ENCODE peak calls at places on chromosomes 12 and 14, in four cellular contexts. One of them, this sample, is unnamed.

GRCh38 chr12:125685885-125686284 is 620.6 kb downstream of the AACS start:
- DNase-seq in CD4-positive, alpha-beta T cell: no peak
- DNase-seq in upper lobe of right lung: no peak
- DNase-seq in OCI-LY7: no peak
- DNase-seq in this sample: no peak

GRCh38 chr12:53113307-53113706 is 10.0 kb downstream of the SOAT2 start:
- DNase-seq in OCI-LY7: no peak
- DNase-seq in upper lobe of right lung: no peak
- DNase-seq in CD4-positive, alpha-beta T cell: no peak
- DNase-seq in this sample: no peak

GRCh38 chr12:89370850-89371249 is 18.5 kb upstream of the DUSP6 start:
- DNase-seq in upper lobe of right lung: no peak
- DNase-seq in OCI-LY7: no peak
- DNase-seq in CD4-positive, alpha-beta T cell: no peak
- DNase-seq in this sample: no peak

GRCh38 chr12:113634982-113635381 is 163.3 kb upstream of the LHX5 start:
- DNase-seq in CD4-positive, alpha-beta T cell: no peak
- DNase-seq in upper lobe of right lung: no peak
- DNase-seq in OCI-LY7: no peak
- DNase-seq in this sample: no peak

GRCh38 chr12:48281811-48282210 is 68.9 kb downstream of the ZNF641 start:
- DNase-seq in OCI-LY7: no peak
- DNase-seq in upper lobe of right lung: no peak
- DNase-seq in CD4-positive, alpha-beta T cell: no peak
- DNase-seq in this sample: no peak

GRCh38 chr12:73361867-73362230 is 1089.7 kb downstream of the TRHDE start:
- DNase-seq in upper lobe of right lung: no peak
- DNase-seq in OCI-LY7: no peak
- DNase-seq in CD4-positive, alpha-beta T cell: no peak
- DNase-seq in this sample: no peak

GRCh38 chr14:90759370-90760054 is 56.7 kb downstream of the TTC7B start:
- DNase-seq in upper lobe of right lung: no peak
- DNase-seq in CD4-positive, alpha-beta T cell: no peak
- DNase-seq in OCI-LY7: peak; percentile 78
- DNase-seq in this sample: no peak

GRCh38 chr12:90816353-90817089 is 138.5 kb downstream of the CCER1 start:
- DNase-seq in OCI-LY7: no peak
- DNase-seq in upper lobe of right lung: no peak
- DNase-seq in CD4-positive, alpha-beta T cell: no peak
- DNase-seq in this sample: no peak

GRCh38 chr14:81004575-81004974 is 49.2 kb downstream of the TSHR start:
- DNase-seq in CD4-positive, alpha-beta T cell: no peak
- DNase-seq in OCI-LY7: no peak
- DNase-seq in upper lobe of right lung: no peak
- DNase-seq in this sample: no peak

GRCh38 chr12:106682594-106683234 is 91.8 kb upstream of the RIC8B start:
- DNase-seq in OCI-LY7: peak; percentile 20
- DNase-seq in CD4-positive, alpha-beta T cell: no peak
- DNase-seq in upper lobe of right lung: no peak
- DNase-seq in this sample: no peak

GRCh38 chr12:46266382-46266791 is 2.5 kb downstream of the SLC38A1 start:
- DNase-seq in upper lobe of right lung: no peak
- DNase-seq in CD4-positive, alpha-beta T cell: no peak
- DNase-seq in OCI-LY7: peak; percentile 42
- DNase-seq in this sample: no peak

GRCh38 chr12:113236539-113237354 is 15.5 kb downstream of the TPCN1 start:
- DNase-seq in OCI-LY7: no peak
- DNase-seq in upper lobe of right lung: no peak
- DNase-seq in CD4-positive, alpha-beta T cell: no peak
- DNase-seq in this sample: no peak

GRCh38 chr12:48996794-48997718 is 2.1 kb downstream of the DDN start:
- DNase-seq in upper lobe of right lung: peak; percentile 89
- DNase-seq in CD4-positive, alpha-beta T cell: no peak
- DNase-seq in OCI-LY7: peak; percentile 71
- DNase-seq in this sample: peak; percentile 82

GRCh38 chr14:31307198-31307597 is 99.6 kb upstream of the HECTD1 start:
- DNase-seq in OCI-LY7: no peak
- DNase-seq in CD4-positive, alpha-beta T cell: no peak
- DNase-seq in upper lobe of right lung: no peak
- DNase-seq in this sample: no peak

GRCh38 chr14:32300146-32300545 is 29.0 kb upstream of the AKAP6 start:
- DNase-seq in upper lobe of right lung: no peak
- DNase-seq in CD4-positive, alpha-beta T cell: no peak
- DNase-seq in OCI-LY7: no peak
- DNase-seq in this sample: no peak

GRCh38 chr12:64006211-64006610 is 161.7 kb downstream of the SRGAP1 start:
- DNase-seq in upper lobe of right lung: no peak
- DNase-seq in OCI-LY7: no peak
- DNase-seq in CD4-positive, alpha-beta T cell: no peak
- DNase-seq in this sample: no peak

GRCh38 chr12:57236925-57237652 is 7.6 kb downstream of the SHMT2 start:
- DNase-seq in upper lobe of right lung: no peak
- DNase-seq in CD4-positive, alpha-beta T cell: no peak
- DNase-seq in OCI-LY7: no peak
- DNase-seq in this sample: peak; percentile 8

GRCh38 chr14:103848720-103849077 is 1.3 kb upstream of the PPP1R13B start:
- DNase-seq in CD4-positive, alpha-beta T cell: no peak
- DNase-seq in upper lobe of right lung: no peak
- DNase-seq in OCI-LY7: no peak
- DNase-seq in this sample: no peak

GRCh38 chr12:52701281-52701680 is 2.0 kb downstream of the KRT77 start:
- DNase-seq in OCI-LY7: no peak
- DNase-seq in upper lobe of right lung: no peak
- DNase-seq in CD4-positive, alpha-beta T cell: no peak
- DNase-seq in this sample: no peak

GRCh38 chr14:58788655-58789054 is 150.9 kb downstream of the DACT1 start:
- DNase-seq in OCI-LY7: no peak
- DNase-seq in CD4-positive, alpha-beta T cell: no peak
- DNase-seq in upper lobe of right lung: no peak
- DNase-seq in this sample: no peak

GRCh38 chr12:22018860-22019259 is 27.2 kb upstream of the CMAS start:
- DNase-seq in upper lobe of right lung: no peak
- DNase-seq in OCI-LY7: no peak
- DNase-seq in CD4-positive, alpha-beta T cell: no peak
- DNase-seq in this sample: no peak

GRCh38 chr12:92747151-92747550 is 44.4 kb downstream of the PLEKHG7 start:
- DNase-seq in OCI-LY7: no peak
- DNase-seq in CD4-positive, alpha-beta T cell: no peak
- DNase-seq in upper lobe of right lung: no peak
- DNase-seq in this sample: no peak

GRCh38 chr12:116539361-116539771 is 19.8 kb upstream of the MAP1LC3B2 start:
- DNase-seq in CD4-positive, alpha-beta T cell: no peak
- DNase-seq in upper lobe of right lung: no peak
- DNase-seq in OCI-LY7: no peak
- DNase-seq in this sample: no peak

GRCh38 chr14:96054661-96055060 is 15.5 kb downstream of the C14orf132 start:
- DNase-seq in upper lobe of right lung: no peak
- DNase-seq in OCI-LY7: no peak
- DNase-seq in CD4-positive, alpha-beta T cell: no peak
- DNase-seq in this sample: no peak

GRCh38 chr12:91332305-91332704 is 149.7 kb upstream of the DCN start:
- DNase-seq in OCI-LY7: no peak
- DNase-seq in CD4-positive, alpha-beta T cell: no peak
- DNase-seq in upper lobe of right lung: no peak
- DNase-seq in this sample: no peak

GRCh38 chr12:47068539-47068938 is 10.9 kb upstream of the PCED1B start:
- DNase-seq in CD4-positive, alpha-beta T cell: no peak
- DNase-seq in OCI-LY7: no peak
- DNase-seq in upper lobe of right lung: no peak
- DNase-seq in this sample: no peak

GRCh38 chr12:110606253-110606611 is 7.7 kb upstream of the TCTN1 start:
- DNase-seq in OCI-LY7: no peak
- DNase-seq in CD4-positive, alpha-beta T cell: no peak
- DNase-seq in upper lobe of right lung: no peak
- DNase-seq in this sample: no peak

GRCh38 chr14:70622111-70622712 is 19.5 kb upstream of the TTC9 start:
- DNase-seq in CD4-positive, alpha-beta T cell: peak; percentile 51
- DNase-seq in upper lobe of right lung: no peak
- DNase-seq in OCI-LY7: peak; percentile 74
- DNase-seq in this sample: peak; percentile 68

GRCh38 chr14:54784657-54785056 is 118.0 kb downstream of the GCH1 start:
- DNase-seq in upper lobe of right lung: no peak
- DNase-seq in OCI-LY7: no peak
- DNase-seq in CD4-positive, alpha-beta T cell: no peak
- DNase-seq in this sample: no peak

GRCh38 chr12:15494329-15495046 is 172.2 kb downstream of the PTPRO start:
- DNase-seq in CD4-positive, alpha-beta T cell: no peak
- DNase-seq in OCI-LY7: no peak
- DNase-seq in upper lobe of right lung: no peak
- DNase-seq in this sample: no peak

GRCh38 chr12:105025890-105026289 is 39.8 kb downstream of the NOPCHAP1 start:
- DNase-seq in OCI-LY7: no peak
- DNase-seq in upper lobe of right lung: no peak
- DNase-seq in CD4-positive, alpha-beta T cell: no peak
- DNase-seq in this sample: no peak

GRCh38 chr12:124140889-124141550 is 153.9 kb upstream of the RFLNA start:
- DNase-seq in OCI-LY7: no peak
- DNase-seq in upper lobe of right lung: no peak
- DNase-seq in CD4-positive, alpha-beta T cell: no peak
- DNase-seq in this sample: no peak

GRCh38 chr14:79011091-79011919 is 841.1 kb downstream of the NRXN3 start:
- DNase-seq in CD4-positive, alpha-beta T cell: no peak
- DNase-seq in OCI-LY7: peak; percentile 44
- DNase-seq in upper lobe of right lung: no peak
- DNase-seq in this sample: peak; percentile 28

DNA sequence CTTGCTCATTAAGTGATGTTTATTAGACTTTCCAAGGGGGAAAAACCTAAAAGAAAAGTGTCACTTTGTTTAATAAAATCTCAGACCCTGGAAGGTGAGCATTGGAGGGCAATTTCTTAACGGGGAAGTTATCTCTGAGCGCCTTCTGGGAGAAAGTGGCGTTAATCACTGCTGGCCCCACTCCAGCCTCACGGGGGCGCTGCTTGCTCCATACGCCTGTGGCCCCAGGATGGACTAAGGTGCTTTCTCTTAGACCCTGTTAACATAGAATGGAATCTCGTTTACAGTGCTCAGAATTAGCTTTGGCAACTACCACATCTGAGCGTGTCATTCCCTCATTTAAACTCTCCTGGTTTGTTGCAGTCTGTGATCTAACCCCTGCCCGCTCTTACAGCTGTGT is 16.4 kb upstream of the PRIMA1 start:
- DNase-seq in CD4-positive, alpha-beta T cell: no peak
- DNase-seq in OCI-LY7: no peak
- DNase-seq in upper lobe of right lung: no peak
- DNase-seq in this sample: no peak
- TF ChIP-seq CTCF in CD4-positive, alpha-beta T cell: no peak
- TF ChIP-seq CTCF in OCI-LY7: peak; percentile 60
- TF ChIP-seq CTCF in upper lobe of right lung: no peak
- TF ChIP-seq CTCF in this sample: peak; percentile 32

GRCh38 chr14:104970231-104971068 is 7.7 kb downstream of the AHNAK2 start:
- DNase-seq in CD4-positive, alpha-beta T cell: no peak
- DNase-seq in OCI-LY7: no peak
- DNase-seq in upper lobe of right lung: no peak
- DNase-seq in this sample: no peak

GRCh38 chr14:104969741-104970230 is 8.4 kb downstream of the AHNAK2 start:
- DNase-seq in OCI-LY7: no peak
- DNase-seq in upper lobe of right lung: no peak
- DNase-seq in CD4-positive, alpha-beta T cell: no peak
- DNase-seq in this sample: no peak

GRCh38 chr14:104967414-104968152 is 10.6 kb downstream of the AHNAK2 start:
- DNase-seq in upper lobe of right lung: peak; percentile 78
- DNase-seq in CD4-positive, alpha-beta T cell: no peak
- DNase-seq in OCI-LY7: no peak
- DNase-seq in this sample: peak; percentile 75

GRCh38 chr14:104968153-104968527 is 10.0 kb downstream of the AHNAK2 start:
- DNase-seq in CD4-positive, alpha-beta T cell: no peak
- DNase-seq in upper lobe of right lung: peak; percentile 80
- DNase-seq in OCI-LY7: no peak
- DNase-seq in this sample: peak; percentile 58

GRCh38 chr14:104968541-104969401 is 9.4 kb downstream of the AHNAK2 start:
- DNase-seq in OCI-LY7: peak; percentile 71
- DNase-seq in CD4-positive, alpha-beta T cell: no peak
- DNase-seq in upper lobe of right lung: no peak
- DNase-seq in this sample: no peak
- TF ChIP-seq CTCF in OCI-LY7: no peak
- TF ChIP-seq CTCF in CD4-positive, alpha-beta T cell: no peak
- TF ChIP-seq CTCF in upper lobe of right lung: peak; percentile 16
- TF ChIP-seq CTCF in this sample: no peak

GRCh38 chr14:64968167-64968566 is 4.0 kb downstream of the RAB15 start:
- DNase-seq in OCI-LY7: no peak
- DNase-seq in CD4-positive, alpha-beta T cell: no peak
- DNase-seq in upper lobe of right lung: peak; percentile 36
- DNase-seq in this sample: no peak

GRCh38 chr14:64965356-64966000 is 6.7 kb downstream of the RAB15 start:
- DNase-seq in upper lobe of right lung: peak; percentile 53
- DNase-seq in OCI-LY7: no peak
- DNase-seq in CD4-positive, alpha-beta T cell: no peak
- DNase-seq in this sample: no peak

GRCh38 chr14:64966976-64967375 is 5.2 kb downstream of the RAB15 start:
- DNase-seq in OCI-LY7: no peak
- DNase-seq in upper lobe of right lung: peak; percentile 77
- DNase-seq in CD4-positive, alpha-beta T cell: no peak
- DNase-seq in this sample: no peak

GRCh38 chr14:64960762-64961276 is 11.3 kb downstream of the RAB15 start:
- DNase-seq in OCI-LY7: no peak
- DNase-seq in upper lobe of right lung: peak; percentile 44
- DNase-seq in CD4-positive, alpha-beta T cell: no peak
- DNase-seq in this sample: peak; percentile 38

DNA sequence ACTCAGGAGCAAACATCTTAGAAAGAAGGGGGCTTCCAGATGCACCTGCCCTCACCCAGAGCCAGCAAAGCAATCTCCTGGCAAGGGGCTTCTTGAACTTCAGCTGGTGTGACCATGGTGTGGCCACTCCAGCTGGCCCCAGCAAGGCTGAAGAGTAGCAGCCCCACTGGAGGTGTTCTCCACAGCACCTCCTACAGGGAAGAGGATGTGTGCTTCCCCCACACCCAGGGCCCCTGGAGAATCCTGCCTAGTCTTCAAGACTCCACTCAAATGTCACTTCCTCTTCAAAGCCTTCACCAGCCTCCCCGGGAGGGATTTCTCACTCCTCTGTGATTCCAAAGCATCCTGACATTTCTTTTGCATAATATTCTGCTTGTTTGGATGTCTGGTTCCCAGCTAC is 8.5 kb downstream of the RAB15 start:
- DNase-seq in CD4-positive, alpha-beta T cell: no peak
- DNase-seq in OCI-LY7: no peak
- DNase-seq in upper lobe of right lung: no peak
- DNase-seq in this sample: no peak
- TF ChIP-seq CTCF in CD4-positive, alpha-beta T cell: no peak
- TF ChIP-seq CTCF in OCI-LY7: peak; percentile 31
- TF ChIP-seq CTCF in upper lobe of right lung: no peak
- TF ChIP-seq CTCF in this sample: no peak

GRCh38 chr14:76546426-76547221 is 170.7 kb downstream of the ESRRB start:
- DNase-seq in upper lobe of right lung: no peak
- DNase-seq in CD4-positive, alpha-beta T cell: no peak
- DNase-seq in OCI-LY7: peak; percentile 34
- DNase-seq in this sample: peak; percentile 75
- TF ChIP-seq CTCF in upper lobe of right lung: peak; percentile 29
- TF ChIP-seq CTCF in CD4-positive, alpha-beta T cell: no peak
- TF ChIP-seq CTCF in OCI-LY7: peak; percentile 78
- TF ChIP-seq CTCF in this sample: peak; percentile 99

GRCh38 chr12:3141339-3142321 is 64.5 kb downstream of the TSPAN9 start:
- DNase-seq in CD4-positive, alpha-beta T cell: no peak
- DNase-seq in upper lobe of right lung: no peak
- DNase-seq in OCI-LY7: no peak
- DNase-seq in this sample: no peak
- TF ChIP-seq CTCF in CD4-positive, alpha-beta T cell: no peak
- TF ChIP-seq CTCF in upper lobe of right lung: no peak
- TF ChIP-seq CTCF in OCI-LY7: no peak
- TF ChIP-seq CTCF in this sample: no peak

GRCh38 chr14:22220427-22220826 is 368.6 kb downstream of the DAD1 start:
- DNase-seq in OCI-LY7: no peak
- DNase-seq in CD4-positive, alpha-beta T cell: no peak
- DNase-seq in upper lobe of right lung: no peak
- DNase-seq in this sample: no peak
- TF ChIP-seq CTCF in OCI-LY7: peak; percentile 35
- TF ChIP-seq CTCF in CD4-positive, alpha-beta T cell: no peak
- TF ChIP-seq CTCF in upper lobe of right lung: no peak
- TF ChIP-seq CTCF in this sample: no peak

This sample was measured in endothelial cell.